ENCODE peak calls at places on chromosomes 5 and 9, in seven cellular contexts. G is upper lobe of right lung; E is activated T-helper 1 cell treated with anti-CD3 and anti-CD28 coated beads, Interleukin-12 subunit alpha, Interleukin-12 subunit beta, Interleukin-2, Interleukin-4 antibody, amounts not matched to agents 30 ng/mL and 10 ng/mL and 1 ng/mL, durations not matched to agents 14 hours and 24 hours and 36 hours; M is Peyer's patch; D is psoas muscle; Y is DMS153; W is RPMI8226. K is an unnamed sample.

GRCh38 chr9:27457445-27457844 is 66.6 kb upstream of the IFNK start:
- DNase-seq in G (no peak), E (no peak), M (peak; percentile 83), D (no peak), Y (no peak), W (no peak), K (no peak)

GRCh38 chr9:97564291-97565175 is 63.1 kb downstream of the TMOD1 start:
- DNase-seq in G (peak; percentile 52), E (no peak), M (no peak), D (peak; percentile 70), Y (no peak), W (peak; percentile 13), K (no peak)

GRCh38 chr5:37730896-37731455 is 108.9 kb downstream of the GDNF start:
- DNase-seq in G (no peak), E (no peak), M (no peak), D (no peak), Y (no peak), W (no peak), K (no peak)

GRCh38 chr5:78930742-78931141 is 54.4 kb downstream of the ARSB start:
- DNase-seq in G (no peak), E (no peak), M (no peak), D (no peak), Y (no peak), W (no peak), K (no peak)

GRCh38 chr5:109223521-109223920 is 186.3 kb downstream of the PJA2 start:
- DNase-seq in G (no peak), E (no peak), M (no peak), D (no peak), Y (no peak), W (no peak), K (no peak)

GRCh38 chr9:126615251-126615790 is 1.6 kb downstream of the LMX1B start:
- DNase-seq in G (peak; percentile 66), E (peak; percentile 9), M (peak; percentile 51), D (no peak), Y (peak; percentile 71), W (peak; percentile 80), K (no peak)

GRCh38 chr9:132026932-132027585 is 52.6 kb downstream of the MED27 start:
- DNase-seq in G (no peak), E (no peak), M (no peak), D (no peak), Y (no peak), W (no peak), K (no peak)

GRCh38 chr5:67299317-67299716 is 102.7 kb upstream of the CD180 start:
- DNase-seq in G (no peak), E (no peak), M (no peak), D (no peak), Y (no peak), W (no peak), K (no peak)

GRCh38 chr5:178869577-178869976 is 9.8 kb downstream of the ZNF354B start:
- DNase-seq in G (no peak), E (no peak), M (no peak), D (no peak), Y (no peak), W (no peak), K (no peak)

GRCh38 chr9:119365291-119366027 is 3.8 kb downstream of the BRINP1 start:
- DNase-seq in G (no peak), E (no peak), M (no peak), D (no peak), Y (peak; percentile 63), W (peak; percentile 26), K (no peak)

GRCh38 chr9:123337971-123338370 is 18.0 kb upstream of the CRB2 start:
- DNase-seq in G (no peak), E (no peak), M (no peak), D (no peak), Y (no peak), W (no peak), K (no peak)

GRCh38 chr5:168408561-168409321 is 77.5 kb upstream of the RARS1 start:
- DNase-seq in G (no peak), E (no peak), M (no peak), D (no peak), Y (no peak), W (no peak), K (no peak)

GRCh38 chr5:9212605-9213004 is 333.3 kb downstream of the SEMA5A start:
- DNase-seq in G (no peak), E (no peak), M (no peak), D (no peak), Y (no peak), W (no peak), K (no peak)

GRCh38 chr5:76367623-76368366 is 35.3 kb upstream of the IQGAP2 start:
- DNase-seq in G (no peak), E (peak; percentile 23), M (no peak), D (no peak), Y (no peak), W (no peak), K (no peak)

GRCh38 chr9:25700430-25700829 is 22.2 kb upstream of the TUSC1 start:
- DNase-seq in G (no peak), E (no peak), M (no peak), D (no peak), Y (no peak), W (no peak), K (no peak)

GRCh38 chr9:13971910-13972655 is 341.9 kb downstream of the NFIB start:
- DNase-seq in G (no peak), E (no peak), M (no peak), D (no peak), Y (no peak), W (no peak), K (no peak)

GRCh38 chr5:14164164-14164720 is 21.1 kb downstream of the TRIO start:
- DNase-seq in G (no peak), E (no peak), M (no peak), D (no peak), Y (no peak), W (no peak), K (no peak)

GRCh38 chr5:180791611-180792213 is 10.9 kb downstream of the MGAT1 start:
- DNase-seq in G (no peak), E (no peak), M (peak; percentile 71), D (no peak), Y (no peak), W (no peak), K (no peak)

GRCh38 chr9:121398374-121398773 is 28.3 kb upstream of the STOM start:
- DNase-seq in G (no peak), E (no peak), M (no peak), D (no peak), Y (no peak), W (no peak), K (no peak)

GRCh38 chr5:80973027-80973426 is 12.9 kb downstream of the RASGRF2 start:
- DNase-seq in G (no peak), E (no peak), M (no peak), D (no peak), Y (no peak), W (no peak), K (no peak)

GRCh38 chr5:58961631-58962280 is 378.9 kb downstream of the RAB3C start:
- DNase-seq in G (no peak), E (no peak), M (no peak), D (no peak), Y (no peak), W (no peak), K (no peak)

GRCh38 chr5:36928947-36929346 is 52.4 kb downstream of the NIPBL start:
- DNase-seq in G (no peak), E (no peak), M (no peak), D (no peak), Y (no peak), W (no peak), K (no peak)

GRCh38 chr5:110048508-110048907 is 358.8 kb downstream of the MAN2A1 start:
- DNase-seq in G (no peak), E (no peak), M (no peak), D (no peak), Y (no peak), W (no peak), K (no peak)

GRCh38 chr5:15574806-15575205 is 74.8 kb downstream of the FBXL7 start:
- DNase-seq in G (no peak), E (no peak), M (no peak), D (no peak), Y (no peak), W (no peak), K (no peak)

GRCh38 chr9:117744390-117744789 is 40.2 kb downstream of the TLR4 start:
- DNase-seq in G (no peak), E (no peak), M (no peak), D (no peak), Y (no peak), W (no peak), K (no peak)

GRCh38 chr9:138105561-138106505 is 228.3 kb downstream of the CACNA1B start:
- DNase-seq in G (peak; percentile 40), E (no peak), M (no peak), D (no peak), Y (no peak), W (no peak), K (peak; percentile 57)

GRCh38 chr5:158748535-158748934 is 351.2 kb downstream of the EBF1 start:
- DNase-seq in G (no peak), E (no peak), M (no peak), D (no peak), Y (no peak), W (no peak), K (no peak)

GRCh38 chr9:100689635-100690034 is 111.8 kb downstream of the CAVIN4 start:
- DNase-seq in G (no peak), E (no peak), M (no peak), D (no peak), Y (no peak), W (no peak), K (no peak)

GRCh38 chr5:124252094-124252750 is 494.2 kb downstream of the ZNF608 start:
- DNase-seq in G (no peak), E (no peak), M (no peak), D (no peak), Y (peak; percentile 7), W (no peak), K (no peak)

GRCh38 chr5:218457-219289 is 553 bp downstream of the SDHA start:
- DNase-seq in G (peak; percentile 76), E (peak; percentile 9), M (peak; percentile 72), D (peak; percentile 76), Y (no peak), W (peak; percentile 59), K (no peak)

GRCh38 chr9:4114569-4115505 is 185.0 kb downstream of the GLIS3 start:
- DNase-seq in G (no peak), E (no peak), M (no peak), D (no peak), Y (no peak), W (no peak), K (no peak)

GRCh38 chr9:116899337-116900006 is 212.4 kb downstream of the TRIM32 start:
- DNase-seq in G (no peak), E (no peak), M (no peak), D (no peak), Y (no peak), W (no peak), K (no peak)

GRCh38 chr5:57032151-57032551 is 80.2 kb upstream of the MIER3 start:
- DNase-seq in G (no peak), E (no peak), M (peak; percentile 75), D (no peak), Y (peak; percentile 15), W (peak; percentile 85), K (no peak)

GRCh38 chr9:35616681-35617459 is 1.3 kb downstream of the CD72 start:
- DNase-seq in G (peak; percentile 89), E (peak; percentile 57), M (peak; percentile 74), D (peak; percentile 84), Y (no peak), W (peak; percentile 22), K (peak; percentile 91)

GRCh38 chr5:53151713-53152458 is 42.3 kb upstream of the MOCS2 start:
- DNase-seq in G (no peak), E (no peak), M (no peak), D (no peak), Y (no peak), W (no peak), K (no peak)

K was measured in natural killer cell treated with Interleukin-12 subunit alpha and Interleukin-12 subunit beta and Interleukin-15 and Interleukin-18, amount 100 ng/mL, for 72 hours.